ENCODE peak calls at places on chromosomes 6 and 20, in five cellular contexts. C is transverse colon, F is sigmoid colon, T is lower lobe of right lung, L is Peyer's patch. U is an unnamed sample.

GRCh38 chr20:37821691-37822655 is 81.0 kb upstream of the VSTM2L start:
- DNase-seq in C (no peak), F (peak), T (no peak), L (no peak), U (no peak)

GRCh38 chr20:4026093-4026601 is 10.8 kb upstream of the RNF24 start:
- DNase-seq in T (no peak), F (peak), C (no peak), L (no peak), U (no peak)

GRCh38 chr6:134739299-134740090 is 210.4 kb downstream of the ALDH8A1 start:
- DNase-seq in L (no peak), F (no peak), T (no peak), C (no peak), U (no peak)

GRCh38 chr6:87200469-87201174 is 45.3 kb downstream of the ZNF292 start:
- DNase-seq in T (no peak), C (no peak), F (peak), L (no peak), U (no peak)

GRCh38 chr6:455006-455585 is 63.5 kb downstream of the IRF4 start:
- DNase-seq in C (no peak), L (no peak), T (no peak), F (no peak), U (no peak)

GRCh38 chr20:60138263-60139127 is 180.3 kb downstream of the CDH26 start:
- DNase-seq in L (peak), C (peak), T (peak), F (no peak), U (peak)

GRCh38 chr6:95087394-95088097 is 489.8 kb upstream of the MANEA start:
- DNase-seq in C (no peak), F (no peak), L (no peak), T (no peak), U (no peak)

GRCh38 chr20:17662333-17663039 is 19.6 kb downstream of the RRBP1 start:
- DNase-seq in T (no peak), C (peak), F (peak), L (no peak), U (no peak)

GRCh38 chr6:18477301-18477941 is 90.3 kb downstream of the RNF144B start:
- DNase-seq in T (no peak), L (no peak), C (no peak), F (no peak), U (no peak)

GRCh38 chr6:17606606-17607005 is 6.5 kb downstream of the FAM8A1 start:
- DNase-seq in L (no peak), C (no peak), T (no peak), F (no peak), U (no peak)

GRCh38 chr6:34082816-34083215 is 63.1 kb downstream of the GRM4 start:
- DNase-seq in T (no peak), F (no peak), L (no peak), C (no peak), U (no peak)

GRCh38 chr6:16966821-16967817 is 134.7 kb upstream of the STMND1 start:
- DNase-seq in L (no peak), F (no peak), C (no peak), T (no peak), U (no peak)

GRCh38 chr6:34514112-34514511 is 42.0 kb downstream of the SPDEF start:
- DNase-seq in L (no peak), T (peak), F (peak), C (no peak), U (no peak)

GRCh38 chr20:58683132-58683531 is 9.5 kb upstream of the NPEPL1 start:
- DNase-seq in L (no peak), C (no peak), T (no peak), F (no peak), U (no peak)

GRCh38 chr6:144597511-144597910 is 312.4 kb downstream of the UTRN start:
- DNase-seq in T (no peak), L (no peak), F (no peak), C (no peak), U (no peak)

GRCh38 chr20:52978851-52979250 is 6.7 kb downstream of the TSHZ2 start:
- DNase-seq in L (no peak), T (no peak), F (no peak), C (no peak), U (no peak)

GRCh38 chr6:158042245-158042798 is 60.7 kb downstream of the SYNJ2 start:
- DNase-seq in T (peak), L (no peak), F (peak), C (no peak), U (no peak)

GRCh38 chr20:9059931-9060330 is 9.0 kb upstream of the PLCB4 start:
- DNase-seq in T (no peak), C (no peak), L (no peak), F (no peak), U (no peak)

GRCh38 chr6:163335671-163336545 is 78.6 kb upstream of the QKI start:
- DNase-seq in L (no peak), C (no peak), T (peak), F (peak), U (no peak)

GRCh38 chr6:49606696-49607390 is 29.8 kb downstream of the RHAG start:
- DNase-seq in F (no peak), C (peak), T (no peak), L (no peak), U (peak)

GRCh38 chr6:22133352-22133751 is 163.5 kb downstream of the PRL start:
- DNase-seq in T (no peak), L (no peak), C (no peak), F (no peak), U (no peak)

GRCh38 chr6:137475103-137475502 is 19.1 kb downstream of the OLIG3 start:
- DNase-seq in L (no peak), F (no peak), C (no peak), T (no peak), U (no peak)

GRCh38 chr6:26273673-26274595 is 91.1 kb upstream of the BTN3A2 start:
- DNase-seq in L (no peak), F (no peak), C (no peak), T (no peak), U (no peak)

GRCh38 chr6:24910850-24911712 is 24.7 kb downstream of the RIPOR2 start:
- DNase-seq in F (peak), C (peak), L (peak), T (peak), U (no peak)

GRCh38 chr20:31863296-31864085 is 6.8 kb downstream of the DUSP15 start:
- DNase-seq in T (no peak), F (no peak), L (no peak), C (peak), U (no peak)

GRCh38 chr6:25927177-25927576 is 3.3 kb downstream of the SLC17A2 start:
- DNase-seq in L (no peak), C (no peak), T (no peak), F (no peak), U (no peak)

GRCh38 chr20:58020656-58021454 is 207.6 kb downstream of the ANKRD60 start:
- DNase-seq in L (peak), F (no peak), T (no peak), C (no peak), U (no peak)

GRCh38 chr6:45986746-45987274 is 28.9 kb downstream of the CLIC5 start:
- DNase-seq in T (no peak), F (no peak), L (no peak), C (no peak), U (no peak)

DNA sequence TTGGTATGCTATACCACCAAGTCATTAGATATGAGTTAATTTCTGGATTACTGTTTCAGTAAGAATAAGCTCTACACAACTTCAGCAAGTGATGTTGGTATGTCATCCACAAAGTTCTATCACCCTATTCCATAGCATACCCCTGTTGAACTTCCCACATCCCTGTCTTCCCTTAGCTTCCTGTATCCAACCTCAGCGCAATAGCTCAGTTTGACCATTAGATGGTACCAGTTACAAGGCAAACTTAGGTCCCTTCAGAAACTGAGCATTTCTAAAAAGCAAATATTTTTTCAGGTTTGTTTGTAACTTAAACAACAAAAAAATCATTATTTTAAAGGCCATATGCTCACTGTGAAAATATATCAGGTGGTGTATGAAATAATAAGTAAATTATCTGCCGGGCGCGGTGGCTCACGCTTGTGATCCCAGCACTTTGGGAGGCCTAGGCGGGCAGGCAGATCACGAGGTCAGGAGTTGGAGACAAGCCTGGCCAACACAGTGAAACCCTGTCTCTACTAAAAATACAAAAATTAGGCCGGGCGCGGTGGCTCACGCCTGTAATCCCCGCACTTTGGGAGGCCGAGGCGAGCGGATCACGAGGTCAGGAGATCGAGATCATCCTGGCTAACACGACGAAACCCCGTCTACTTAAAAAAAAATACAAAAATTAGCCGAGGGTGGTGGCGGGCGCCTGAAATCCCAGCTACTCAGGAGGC is 8.8 kb upstream of the MOG start:
- DNase-seq in L (no peak), F (peak), T (no peak), C (no peak), U (no peak)
- TF ChIP-seq CTCF in L (peak), F (no peak), T (peak), C (peak), U (peak)

DNA sequence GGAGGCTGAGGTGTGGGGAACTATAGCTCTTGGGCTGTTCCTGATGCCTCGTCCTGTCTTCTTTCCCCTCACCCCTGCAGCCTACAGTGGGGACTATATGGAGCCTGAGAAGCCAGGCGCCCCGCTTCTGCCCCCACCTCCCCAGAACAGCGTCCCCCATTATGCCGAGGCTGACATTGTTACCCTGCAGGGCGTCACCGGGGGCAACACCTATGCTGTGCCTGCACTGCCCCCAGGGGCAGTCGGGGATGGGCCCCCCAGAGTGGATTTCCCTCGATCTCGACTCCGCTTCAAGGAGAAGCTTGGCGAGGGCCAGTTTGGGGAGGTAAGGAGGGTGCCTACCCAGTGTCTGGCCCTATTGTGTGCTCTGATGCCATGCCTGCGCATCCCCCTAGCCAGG is 11.5 kb upstream of the GTF2H4 start:
- DNase-seq in F (no peak), L (no peak), C (no peak), T (peak), U (no peak)
- H3K4me3 ChIP-seq in F (no peak), L (no peak), C (no peak), T (no peak), U (no peak)

DNA sequence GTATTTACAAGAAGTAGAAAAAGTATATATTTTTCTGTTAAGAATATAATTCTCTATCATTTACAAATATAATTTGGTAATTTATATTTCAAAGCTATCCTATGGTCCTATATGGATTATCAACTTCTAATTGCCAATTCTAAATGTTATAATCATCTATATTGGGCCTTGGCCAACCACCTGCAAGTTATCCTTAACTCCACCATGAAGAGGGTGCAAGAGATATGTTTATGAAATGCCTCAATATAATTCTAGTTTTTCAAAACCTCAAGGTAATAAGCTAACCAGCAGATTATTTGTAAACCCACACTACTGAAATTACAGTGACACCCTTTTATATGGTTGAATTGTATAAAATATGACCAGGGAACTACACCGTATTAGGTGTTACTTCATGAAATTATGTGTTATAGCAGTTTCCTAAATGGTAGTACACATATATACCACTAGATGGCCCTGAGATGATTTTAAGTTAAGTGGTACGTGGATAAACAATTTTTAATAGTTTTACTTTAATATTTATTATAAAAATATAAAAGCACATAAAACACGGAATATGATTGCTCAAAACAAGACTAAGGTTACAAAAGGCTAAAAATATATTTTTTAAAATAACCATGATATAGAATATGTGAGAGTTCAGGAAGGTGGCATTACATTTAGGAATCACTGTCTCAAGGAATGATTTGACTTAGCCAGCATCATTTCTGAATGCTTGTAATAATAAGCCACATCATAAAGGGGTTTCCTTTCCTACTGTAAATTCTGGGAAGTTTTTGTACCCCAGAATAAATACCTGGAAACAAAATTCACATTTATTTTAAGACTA is 9.8 kb upstream of the PNISR start:
- DNase-seq in T (no peak), L (no peak), F (no peak), C (no peak), U (no peak)
- TF ChIP-seq CTCF in T (peak), L (peak), F (peak), C (peak), U (peak)

GRCh38 chr6:84773431-84774173 is 9.2 kb upstream of the TBX18 start:
- DNase-seq in F (no peak), L (no peak), T (peak), C (no peak), U (no peak)
- H3K4me3 ChIP-seq in F (peak), L (no peak), T (peak), C (no peak), U (no peak)

GRCh38 chr20:48898896-48899513 is 22.5 kb upstream of the ARFGEF2 start:
- DNase-seq in C (no peak), T (no peak), L (no peak), F (no peak), U (no peak)

GRCh38 chr20:48901326-48901725 is 20.2 kb upstream of the ARFGEF2 start:
- DNase-seq in C (no peak), F (no peak), L (no peak), T (peak), U (no peak)

GRCh38 chr20:48899881-48900280 is 21.6 kb upstream of the ARFGEF2 start:
- DNase-seq in L (no peak), T (no peak), C (no peak), F (no peak), U (no peak)

GRCh38 chr20:48898210-48898609 is 23.3 kb upstream of the ARFGEF2 start:
- DNase-seq in F (no peak), T (no peak), L (no peak), C (no peak), U (no peak)

GRCh38 chr20:48897298-48898044 is 24.0 kb upstream of the ARFGEF2 start:
- DNase-seq in L (no peak), F (no peak), T (no peak), C (no peak), U (no peak)
- TF ChIP-seq CTCF in L (no peak), F (no peak), T (no peak), C (no peak), U (no peak)

GRCh38 chr20:21096321-21097043 is 9.7 kb downstream of the LINC00237 start:
- DNase-seq in C (no peak), T (no peak), F (no peak), L (no peak), U (peak)
- H3K4me3 ChIP-seq in C (no peak), T (no peak), F (no peak), L (no peak), U (no peak)

DNA sequence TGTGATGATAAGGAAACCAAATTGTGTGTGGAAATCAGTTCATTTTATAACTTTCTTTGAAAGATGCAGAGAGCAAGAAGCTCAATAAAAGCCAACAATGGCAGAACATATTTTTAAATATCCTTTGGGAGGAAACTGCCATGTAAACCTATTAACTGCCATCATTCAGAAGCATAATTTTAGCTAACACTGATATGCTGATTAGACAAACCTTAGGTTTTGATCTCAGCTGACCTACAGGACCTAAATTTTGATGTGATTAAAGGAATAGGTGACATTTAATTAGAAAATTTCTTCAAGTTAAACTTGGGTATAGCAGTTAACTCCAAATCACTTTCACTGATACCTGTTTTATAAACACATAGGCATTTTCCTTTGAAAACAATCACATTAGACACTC is 187.1 kb downstream of the TFAP2B start:
- DNase-seq in L (no peak), T (no peak), C (no peak), F (no peak), U (no peak)
- TF ChIP-seq CTCF in L (no peak), T (no peak), C (no peak), F (no peak), U (no peak)

GRCh38 chr6:70708448-70708847 is 40.8 kb downstream of the SMAP1 start:
- DNase-seq in C (no peak), F (no peak), L (no peak), T (no peak), U (no peak)
- H3K4me3 ChIP-seq in C (no peak), F (no peak), L (no peak), T (no peak), U (no peak)

DNA sequence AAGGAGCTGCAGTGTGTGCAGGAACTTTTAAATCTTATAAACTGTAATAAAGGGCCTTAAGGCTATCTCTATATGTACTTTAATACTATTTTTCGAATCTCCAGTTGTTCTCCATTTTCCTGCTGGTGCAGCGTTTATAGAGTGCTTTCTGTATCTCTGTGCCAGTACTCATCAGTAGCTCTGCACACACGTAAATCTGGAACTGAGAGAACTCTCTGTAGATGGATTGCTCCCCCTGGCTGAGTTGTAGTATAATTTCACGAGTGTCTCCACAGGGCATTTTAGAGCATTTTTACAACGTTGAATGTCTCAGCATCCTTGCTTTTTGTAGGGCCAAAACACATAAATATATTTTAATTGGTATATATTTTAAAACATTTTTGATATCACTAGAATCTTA is 256.5 kb downstream of the TRDN start:
- DNase-seq in C (no peak), F (no peak), T (no peak), L (no peak), U (no peak)
- TF ChIP-seq CTCF in C (no peak), F (no peak), T (no peak), L (no peak), U (peak)

GRCh38 chr6:28587746-28588075 is 62.0 kb downstream of the GPX5 start:
- DNase-seq in C (no peak), F (no peak), T (no peak), L (no peak), U (no peak)
- H3K4me3 ChIP-seq in C (peak), F (peak), T (peak), L (peak), U (peak)

U was measured in GM12864.